ENCODE peak calls at places on chromosomes 7 and 10, in eight cellular contexts. K is RWPE1; Y is suprapubic skin; X is activated T-helper 2 cell treated with anti-CD3 and anti-CD28 coated beads, Interferon-gamma antibody, Interleukin-2, Interleukin-4, amounts not matched to agents 10 μg/mL and 5 μg/mL and 100 μg/mL, durations not matched to agents 14 hours and 24 hours and 36 hours; M is activated CD4-positive, alpha-beta T cell treated with anti-CD3 and anti-CD28 coated beads, Interleukin-2, amount 50 U/mL, for 48 hours; H is stimulated activated CD4-positive, alpha-beta T cell treated with anti-CD3 and anti-CD28 coated beads, Interleukin-2, amount 100 ng/mL, for 48 hours; Z is NCI-H1436; V is RKO. N is an unnamed sample.

GRCh38 chr10:75209325-75210192 is 1.0 kb upstream of the VDAC2 start:
- DNase-seq in H (peak), V (peak), K (no peak), X (peak), M (peak), Z (peak), Y (peak), N (peak)

GRCh38 chr7:152338553-152338952 is 97.2 kb downstream of the KMT2C start:
- DNase-seq in H (no peak), Z (no peak), M (no peak), V (no peak), Y (no peak), K (no peak), X (no peak), N (no peak)

GRCh38 chr10:132389631-132390454 is 7.2 kb upstream of the PWWP2B start:
- DNase-seq in V (no peak), X (no peak), K (no peak), M (no peak), Z (no peak), Y (peak), H (no peak), N (no peak)

GRCh38 chr10:132095403-132096113 is 29.8 kb downstream of the JAKMIP3 start:
- DNase-seq in V (no peak), M (no peak), X (no peak), Z (no peak), K (no peak), Y (no peak), H (no peak), N (no peak)

GRCh38 chr10:109328001-109328400 is 595.3 kb downstream of the XPNPEP1 start:
- DNase-seq in X (no peak), V (no peak), Z (no peak), Y (no peak), K (no peak), M (no peak), H (no peak), N (no peak)

GRCh38 chr10:35928017-35928619 is 286.0 kb upstream of the FZD8 start:
- DNase-seq in M (no peak), Y (no peak), V (no peak), Z (no peak), H (no peak), K (no peak), X (no peak), N (no peak)

GRCh38 chr10:86335831-86336230 is 30.8 kb downstream of the GRID1 start:
- DNase-seq in M (no peak), K (no peak), V (no peak), Y (peak), H (no peak), Z (no peak), X (no peak), N (no peak)

GRCh38 chr10:89153086-89153485 is 54.0 kb downstream of the CH25H start:
- DNase-seq in Y (no peak), Z (no peak), K (no peak), V (no peak), M (no peak), H (no peak), X (no peak), N (no peak)

GRCh38 chr10:99372546-99373271 is 43.6 kb downstream of the CNNM1 start:
- DNase-seq in V (no peak), K (no peak), X (no peak), Y (no peak), Z (no peak), M (no peak), H (no peak), N (no peak)

GRCh38 chr10:1687606-1688005 is 49.7 kb downstream of the ADARB2 start:
- DNase-seq in K (no peak), Y (no peak), H (no peak), Z (no peak), X (no peak), V (no peak), M (no peak), N (no peak)

GRCh38 chr7:131021460-131021859 is 287.5 kb upstream of the KLF14 start:
- DNase-seq in K (no peak), H (no peak), Z (no peak), M (no peak), V (no peak), Y (no peak), X (no peak), N (no peak)

GRCh38 chr7:100472854-100473499 is 6.0 kb downstream of the TSC22D4 start:
- DNase-seq in K (no peak), V (no peak), X (no peak), M (peak), H (no peak), Z (peak), Y (no peak), N (peak)